ENCODE peak calls at places on chromosomes 4 and X, in nine cellular contexts. One of them, this sample, is unnamed.
A peak's percentile ranks its signal among the peaks of the same experiment; 100 is the strongest.

GRCh38 chr4:94525993-94526740 is 74.4 kb downstream of the PDLIM5 start:
- DNase-seq in HCT116: no peak
- DNase-seq in prostate gland: no peak
- DNase-seq in tibial nerve: no peak
- DNase-seq in ovary: no peak
- DNase-seq in body of pancreas: no peak
- DNase-seq in A549: no peak
- DNase-seq in IMR-90: peak; percentile 43
- DNase-seq in heart left ventricle: no peak
- DNase-seq in this sample: no peak

GRCh38 chr4:98773638-98774037 is 115.2 kb upstream of the TSPAN5 start:
- DNase-seq in HCT116: no peak
- DNase-seq in prostate gland: no peak
- DNase-seq in tibial nerve: no peak
- DNase-seq in ovary: peak; percentile 8
- DNase-seq in body of pancreas: peak; percentile 5
- DNase-seq in A549: no peak
- DNase-seq in IMR-90: no peak
- DNase-seq in heart left ventricle: no peak
- DNase-seq in this sample: no peak

GRCh38 chr4:54495641-54496040 is 162.1 kb upstream of the KIT start:
- DNase-seq in HCT116: no peak
- DNase-seq in prostate gland: no peak
- DNase-seq in tibial nerve: no peak
- DNase-seq in ovary: no peak
- DNase-seq in body of pancreas: no peak
- DNase-seq in A549: no peak
- DNase-seq in IMR-90: no peak
- DNase-seq in heart left ventricle: no peak
- DNase-seq in this sample: no peak

GRCh38 chrX:153828723-153829548 is 1.4 kb downstream of the PDZD4 start:
- DNase-seq in HCT116: no peak
- DNase-seq in prostate gland: no peak
- DNase-seq in tibial nerve: no peak
- DNase-seq in ovary: no peak
- DNase-seq in body of pancreas: no peak
- DNase-seq in A549: peak; percentile 36
- DNase-seq in IMR-90: no peak
- DNase-seq in heart left ventricle: no peak
- DNase-seq in this sample: no peak

GRCh38 chrX:155745792-155746191 is 133.0 kb upstream of the TMLHE start:
- DNase-seq in HCT116: peak; percentile 12
- DNase-seq in prostate gland: no peak
- DNase-seq in tibial nerve: no peak
- DNase-seq in ovary: peak; percentile 28
- DNase-seq in body of pancreas: peak; percentile 36
- DNase-seq in A549: peak; percentile 66
- DNase-seq in IMR-90: peak; percentile 2
- DNase-seq in heart left ventricle: no peak
- DNase-seq in this sample: peak; percentile 66

GRCh38 chrX:136162827-136163427 is 15.6 kb downstream of the FHL1 start:
- DNase-seq in HCT116: peak; percentile 23
- DNase-seq in prostate gland: no peak
- DNase-seq in tibial nerve: no peak
- DNase-seq in ovary: no peak
- DNase-seq in body of pancreas: peak; percentile 50
- DNase-seq in A549: peak; percentile 59
- DNase-seq in IMR-90: peak; percentile 43
- DNase-seq in heart left ventricle: peak; percentile 55
- DNase-seq in this sample: peak; percentile 66

GRCh38 chr4:149029056-149029651 is 586.9 kb upstream of the NR3C2 start:
- DNase-seq in HCT116: no peak
- DNase-seq in prostate gland: no peak
- DNase-seq in tibial nerve: no peak
- DNase-seq in ovary: no peak
- DNase-seq in body of pancreas: peak; percentile 75
- DNase-seq in A549: peak; percentile 4
- DNase-seq in IMR-90: peak; percentile 23
- DNase-seq in heart left ventricle: no peak
- DNase-seq in this sample: peak; percentile 21

GRCh38 chr4:94621491-94622080 is 136.2 kb upstream of the BMPR1B start:
- DNase-seq in HCT116: peak; percentile 38
- DNase-seq in prostate gland: peak; percentile 34
- DNase-seq in tibial nerve: peak; percentile 48
- DNase-seq in ovary: no peak
- DNase-seq in body of pancreas: peak; percentile 12
- DNase-seq in A549: peak; percentile 57
- DNase-seq in IMR-90: peak; percentile 61
- DNase-seq in heart left ventricle: no peak
- DNase-seq in this sample: no peak

GRCh38 chr4:80989921-80990544 is 40.5 kb upstream of the BMP3 start:
- DNase-seq in HCT116: peak; percentile 50
- DNase-seq in prostate gland: peak; percentile 36
- DNase-seq in tibial nerve: peak; percentile 61
- DNase-seq in ovary: no peak
- DNase-seq in body of pancreas: no peak
- DNase-seq in A549: peak; percentile 59
- DNase-seq in IMR-90: peak; percentile 73
- DNase-seq in heart left ventricle: no peak
- DNase-seq in this sample: no peak

DNA sequence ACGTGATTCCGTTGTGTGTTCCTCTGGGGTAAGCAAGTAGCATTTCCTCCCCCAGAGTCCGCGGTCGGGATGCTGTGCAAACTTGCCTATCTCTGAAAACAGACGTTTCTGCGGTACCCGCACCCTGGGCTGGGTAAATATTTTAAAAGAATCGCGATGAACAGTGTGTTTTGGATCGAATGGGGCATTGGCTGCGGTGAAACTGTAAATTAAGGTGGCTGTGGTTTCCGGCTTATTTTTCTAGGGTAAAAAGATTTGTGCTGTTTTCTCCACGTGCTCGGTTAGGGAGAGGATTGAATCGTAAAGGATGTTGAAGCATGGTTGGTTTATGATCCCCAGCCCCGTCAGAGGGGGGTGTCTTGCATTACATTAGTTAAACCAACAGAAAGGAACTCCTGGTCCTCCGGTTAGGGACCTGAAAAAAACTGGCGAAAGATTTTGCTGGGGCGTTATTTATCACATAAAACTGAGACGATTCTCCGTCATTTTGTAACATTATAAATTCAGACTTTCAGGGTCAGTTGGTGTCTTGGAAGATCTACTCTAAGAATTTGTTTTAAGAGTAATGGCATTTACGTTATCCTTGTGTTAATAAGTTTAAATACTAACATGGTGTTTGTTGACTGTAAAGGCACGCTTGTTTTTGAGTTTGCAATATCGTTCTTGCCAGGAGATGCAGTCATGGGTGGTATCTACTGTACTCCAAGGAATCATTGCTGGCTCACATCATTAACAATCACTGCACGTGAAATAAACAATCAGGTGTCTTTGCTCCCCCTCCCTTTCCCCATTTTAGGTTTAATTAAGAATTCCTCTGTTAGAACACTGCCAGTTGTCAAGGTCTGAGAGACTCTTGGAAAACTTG is 1.4 kb downstream of the HHIP start:
- DNase-seq in HCT116: no peak
- DNase-seq in prostate gland: no peak
- DNase-seq in tibial nerve: no peak
- DNase-seq in ovary: no peak
- DNase-seq in body of pancreas: peak; percentile 35
- DNase-seq in A549: no peak
- DNase-seq in IMR-90: peak; percentile 51
- DNase-seq in heart left ventricle: no peak
- DNase-seq in this sample: no peak
- TF ChIP-seq POLR2A in HCT116: no peak
- TF ChIP-seq POLR2A in prostate gland: no peak
- TF ChIP-seq POLR2A in tibial nerve: no peak
- TF ChIP-seq POLR2A in ovary: no peak
- TF ChIP-seq POLR2A in body of pancreas: no peak
- TF ChIP-seq POLR2A in A549: no peak
- TF ChIP-seq POLR2A in IMR-90: no peak
- TF ChIP-seq POLR2A in heart left ventricle: no peak
- TF ChIP-seq POLR2A in this sample: no peak

GRCh38 chrX:120446503-120446902 is 22.6 kb downstream of the LAMP2 start:
- DNase-seq in HCT116: no peak
- DNase-seq in prostate gland: peak; percentile 37
- DNase-seq in tibial nerve: no peak
- DNase-seq in ovary: no peak
- DNase-seq in body of pancreas: no peak
- DNase-seq in A549: peak; percentile 1
- DNase-seq in IMR-90: peak; percentile 59
- DNase-seq in heart left ventricle: no peak
- DNase-seq in this sample: no peak

GRCh38 chrX:120450163-120450562 is 18.9 kb downstream of the LAMP2 start:
- DNase-seq in HCT116: no peak
- DNase-seq in prostate gland: no peak
- DNase-seq in tibial nerve: no peak
- DNase-seq in ovary: no peak
- DNase-seq in body of pancreas: no peak
- DNase-seq in A549: peak; percentile 12
- DNase-seq in IMR-90: no peak
- DNase-seq in heart left ventricle: no peak
- DNase-seq in this sample: no peak

GRCh38 chrX:120453985-120454384 is 15.1 kb downstream of the LAMP2 start:
- DNase-seq in HCT116: no peak
- DNase-seq in prostate gland: no peak
- DNase-seq in tibial nerve: no peak
- DNase-seq in ovary: no peak
- DNase-seq in body of pancreas: no peak
- DNase-seq in A549: no peak
- DNase-seq in IMR-90: no peak
- DNase-seq in heart left ventricle: no peak
- DNase-seq in this sample: no peak

GRCh38 chrX:120456973-120457372 is 12.1 kb downstream of the LAMP2 start:
- DNase-seq in HCT116: no peak
- DNase-seq in prostate gland: no peak
- DNase-seq in tibial nerve: no peak
- DNase-seq in ovary: no peak
- DNase-seq in body of pancreas: no peak
- DNase-seq in A549: no peak
- DNase-seq in IMR-90: peak; percentile 21
- DNase-seq in heart left ventricle: no peak
- DNase-seq in this sample: no peak

DNA sequence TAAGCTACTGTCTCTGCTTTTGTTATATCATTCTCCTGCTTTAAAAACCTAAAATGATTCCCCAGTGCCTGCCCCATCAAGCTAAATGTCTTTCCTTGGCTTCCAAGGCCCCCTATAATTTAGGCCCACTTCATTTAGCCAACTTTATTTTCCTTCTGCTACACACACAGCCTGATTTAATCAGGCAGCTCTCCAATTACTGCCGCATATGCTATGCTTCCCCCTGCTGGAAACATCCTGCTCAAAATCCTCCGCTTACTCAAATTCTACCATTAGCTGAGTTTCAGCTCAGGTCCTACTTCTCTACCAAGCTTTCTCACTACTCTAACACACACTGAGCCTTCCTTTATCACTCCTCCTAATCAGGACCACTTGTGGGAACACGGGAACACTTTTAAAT is 17.0 kb downstream of the LAMP2 start:
- DNase-seq in HCT116: no peak
- DNase-seq in prostate gland: peak; percentile 6
- DNase-seq in tibial nerve: no peak
- DNase-seq in ovary: no peak
- DNase-seq in body of pancreas: no peak
- DNase-seq in A549: peak; percentile 22
- DNase-seq in IMR-90: peak; percentile 26
- DNase-seq in heart left ventricle: no peak
- DNase-seq in this sample: no peak
- TF ChIP-seq CTCF in HCT116: peak; percentile 29
- TF ChIP-seq CTCF in prostate gland: peak; percentile 36
- TF ChIP-seq CTCF in tibial nerve: peak; percentile 30
- TF ChIP-seq CTCF in ovary: no peak
- TF ChIP-seq CTCF in body of pancreas: no peak
- TF ChIP-seq CTCF in A549: peak; percentile 23
- TF ChIP-seq CTCF in IMR-90: peak; percentile 24
- TF ChIP-seq CTCF in heart left ventricle: peak; percentile 40
- TF ChIP-seq CTCF in this sample: no peak

DNA sequence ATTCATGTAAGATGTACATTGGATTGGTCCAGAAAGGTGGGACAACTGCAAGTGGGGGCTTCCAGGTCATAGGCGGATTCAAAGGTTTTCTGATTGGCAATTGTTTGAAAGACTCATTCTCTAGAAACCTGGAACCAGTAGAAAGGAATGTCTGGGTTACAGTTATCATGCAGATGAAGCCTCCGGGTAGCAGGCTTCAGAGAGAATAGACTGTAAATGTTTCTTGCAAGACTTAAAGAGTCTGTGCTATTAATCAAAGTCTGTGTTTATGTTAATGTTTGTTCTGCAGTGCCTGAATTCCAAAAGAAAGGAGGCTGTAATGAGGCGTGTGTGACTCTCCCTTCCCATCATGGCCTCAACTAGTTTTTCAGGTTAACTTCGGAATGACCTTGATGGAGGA is 43.9 kb upstream of the GC start:
- DNase-seq in HCT116: no peak
- DNase-seq in prostate gland: no peak
- DNase-seq in tibial nerve: no peak
- DNase-seq in ovary: no peak
- DNase-seq in body of pancreas: no peak
- DNase-seq in A549: no peak
- DNase-seq in IMR-90: no peak
- DNase-seq in heart left ventricle: no peak
- DNase-seq in this sample: no peak
- H3K27ac ChIP-seq in HCT116: no peak overlapping the region
- H3K27ac ChIP-seq in prostate gland: no peak overlapping the region
- H3K27ac ChIP-seq in tibial nerve: no peak overlapping the region
- H3K27ac ChIP-seq in ovary: no peak overlapping the region
- H3K27ac ChIP-seq in body of pancreas: no peak overlapping the region
- H3K27ac ChIP-seq in A549: no peak overlapping the region
- H3K27ac ChIP-seq in IMR-90: no peak overlapping the region
- H3K27ac ChIP-seq in heart left ventricle: no peak overlapping the region
- H3K27ac ChIP-seq in this sample: no peak overlapping the region

GRCh38 chr4:105894570-105895323 is 524 bp upstream of the NPNT start:
- DNase-seq in HCT116: peak; percentile 36
- DNase-seq in prostate gland: peak; percentile 48
- DNase-seq in tibial nerve: no peak
- DNase-seq in ovary: no peak
- DNase-seq in body of pancreas: peak; percentile 74
- DNase-seq in A549: no peak
- DNase-seq in IMR-90: no peak
- DNase-seq in heart left ventricle: peak; percentile 17
- DNase-seq in this sample: peak; percentile 61

GRCh38 chr4:105895609-105896460 is 564 bp downstream of the NPNT start:
- DNase-seq in HCT116: no peak
- DNase-seq in prostate gland: peak; percentile 67
- DNase-seq in tibial nerve: no peak
- DNase-seq in ovary: no peak
- DNase-seq in body of pancreas: peak; percentile 60
- DNase-seq in A549: no peak
- DNase-seq in IMR-90: no peak
- DNase-seq in heart left ventricle: peak; percentile 20
- DNase-seq in this sample: peak; percentile 52

GRCh38 chr4:105896984-105897760 is 1.9 kb downstream of the NPNT start:
- DNase-seq in HCT116: no peak
- DNase-seq in prostate gland: no peak
- DNase-seq in tibial nerve: no peak
- DNase-seq in ovary: no peak
- DNase-seq in body of pancreas: no peak
- DNase-seq in A549: no peak
- DNase-seq in IMR-90: no peak
- DNase-seq in heart left ventricle: no peak
- DNase-seq in this sample: no peak

GRCh38 chr4:105896461-105896939 is 1.2 kb downstream of the NPNT start:
- DNase-seq in HCT116: no peak
- DNase-seq in prostate gland: no peak
- DNase-seq in tibial nerve: no peak
- DNase-seq in ovary: no peak
- DNase-seq in body of pancreas: no peak
- DNase-seq in A549: no peak
- DNase-seq in IMR-90: no peak
- DNase-seq in heart left ventricle: no peak
- DNase-seq in this sample: peak; percentile 48

GRCh38 chr4:105895324-105895608 is at the start of gene NPNT:
- DNase-seq in HCT116: no peak
- DNase-seq in prostate gland: no peak
- DNase-seq in tibial nerve: no peak
- DNase-seq in ovary: no peak
- DNase-seq in body of pancreas: peak; percentile 80
- DNase-seq in A549: no peak
- DNase-seq in IMR-90: no peak
- DNase-seq in heart left ventricle: peak; percentile 18
- DNase-seq in this sample: peak; percentile 44
- TF ChIP-seq POLR2A in HCT116: no peak
- TF ChIP-seq POLR2A in prostate gland: peak; percentile 49
- TF ChIP-seq POLR2A in tibial nerve: peak; percentile 22
- TF ChIP-seq POLR2A in ovary: no peak
- TF ChIP-seq POLR2A in body of pancreas: peak; percentile 81
- TF ChIP-seq POLR2A in A549: no peak
- TF ChIP-seq POLR2A in IMR-90: no peak
- TF ChIP-seq POLR2A in heart left ventricle: peak; percentile 23
- TF ChIP-seq POLR2A in this sample: peak; percentile 37

This sample was measured in transverse colon.